ENCODE peak calls at places on chromosomes 4 and X, in seven cellular contexts. One of them, this sample, is unnamed.

GRCh38 chr4:1412376-1413220 is 6.4 kb upstream of the NKX1-1 start:
- DNase-seq in CD4-positive, alpha-beta memory T cell: no peak
- DNase-seq in suprapubic skin: no peak
- DNase-seq in effector memory CD4-positive, alpha-beta T cell: no peak
- DNase-seq in HCT116: no peak
- DNase-seq in MM.1S: no peak
- DNase-seq in IMR-90: no peak
- DNase-seq in this sample: no peak

GRCh38 chrX:47283015-47283771 is 50.4 kb downstream of the USP11 start:
- DNase-seq in CD4-positive, alpha-beta memory T cell: no peak
- DNase-seq in suprapubic skin: no peak
- DNase-seq in IMR-90: peak; percentile 65
- DNase-seq in MM.1S: no peak
- DNase-seq in effector memory CD4-positive, alpha-beta T cell: no peak
- DNase-seq in HCT116: no peak
- DNase-seq in this sample: no peak

GRCh38 chr4:74161676-74162450 is 3.9 kb downstream of the MTHFD2L start:
- DNase-seq in IMR-90: peak; percentile 11
- DNase-seq in HCT116: no peak
- DNase-seq in MM.1S: no peak
- DNase-seq in suprapubic skin: no peak
- DNase-seq in CD4-positive, alpha-beta memory T cell: no peak
- DNase-seq in effector memory CD4-positive, alpha-beta T cell: no peak
- DNase-seq in this sample: no peak

GRCh38 chr4:184330008-184330400 is 112.3 kb upstream of the ENPP6 start:
- DNase-seq in MM.1S: no peak
- DNase-seq in effector memory CD4-positive, alpha-beta T cell: no peak
- DNase-seq in IMR-90: peak; percentile 40
- DNase-seq in CD4-positive, alpha-beta memory T cell: no peak
- DNase-seq in suprapubic skin: no peak
- DNase-seq in HCT116: no peak
- DNase-seq in this sample: no peak

GRCh38 chr4:156496797-156497196 is 474.8 kb downstream of the PDGFC start:
- DNase-seq in MM.1S: no peak
- DNase-seq in IMR-90: peak; percentile 55
- DNase-seq in HCT116: no peak
- DNase-seq in effector memory CD4-positive, alpha-beta T cell: no peak
- DNase-seq in CD4-positive, alpha-beta memory T cell: no peak
- DNase-seq in suprapubic skin: no peak
- DNase-seq in this sample: no peak

GRCh38 chr4:36187723-36188333 is 56.5 kb downstream of the ARAP2 start:
- DNase-seq in effector memory CD4-positive, alpha-beta T cell: no peak
- DNase-seq in HCT116: peak; percentile 3
- DNase-seq in MM.1S: peak; percentile 23
- DNase-seq in CD4-positive, alpha-beta memory T cell: peak; percentile 14
- DNase-seq in suprapubic skin: no peak
- DNase-seq in IMR-90: peak; percentile 33
- DNase-seq in this sample: peak; percentile 4

GRCh38 chrX:69069086-69069445 is 96.2 kb downstream of the PJA1 start:
- DNase-seq in CD4-positive, alpha-beta memory T cell: no peak
- DNase-seq in IMR-90: no peak
- DNase-seq in MM.1S: no peak
- DNase-seq in suprapubic skin: peak; percentile 25
- DNase-seq in HCT116: no peak
- DNase-seq in effector memory CD4-positive, alpha-beta T cell: no peak
- DNase-seq in this sample: no peak

GRCh38 chrX:68079961-68080360 is 353.3 kb downstream of the OPHN1 start:
- DNase-seq in suprapubic skin: no peak
- DNase-seq in CD4-positive, alpha-beta memory T cell: no peak
- DNase-seq in MM.1S: no peak
- DNase-seq in effector memory CD4-positive, alpha-beta T cell: no peak
- DNase-seq in IMR-90: no peak
- DNase-seq in HCT116: no peak
- DNase-seq in this sample: no peak

GRCh38 chr4:25970691-25971427 is 56.8 kb downstream of the SMIM20 start:
- DNase-seq in MM.1S: no peak
- DNase-seq in effector memory CD4-positive, alpha-beta T cell: no peak
- DNase-seq in CD4-positive, alpha-beta memory T cell: no peak
- DNase-seq in suprapubic skin: no peak
- DNase-seq in IMR-90: no peak
- DNase-seq in HCT116: no peak
- DNase-seq in this sample: no peak

GRCh38 chr4:53055716-53056413 is 193.7 kb downstream of the RASL11B start:
- DNase-seq in MM.1S: no peak
- DNase-seq in suprapubic skin: no peak
- DNase-seq in effector memory CD4-positive, alpha-beta T cell: no peak
- DNase-seq in HCT116: no peak
- DNase-seq in IMR-90: no peak
- DNase-seq in CD4-positive, alpha-beta memory T cell: no peak
- DNase-seq in this sample: no peak

GRCh38 chrX:40006025-40007017 is 91.4 kb downstream of the BCOR start:
- DNase-seq in CD4-positive, alpha-beta memory T cell: no peak
- DNase-seq in effector memory CD4-positive, alpha-beta T cell: no peak
- DNase-seq in HCT116: no peak
- DNase-seq in suprapubic skin: peak; percentile 61
- DNase-seq in IMR-90: no peak
- DNase-seq in MM.1S: peak; percentile 18
- DNase-seq in this sample: no peak

GRCh38 chr4:117796677-117797076 is 237.6 kb upstream of the NDST3 start:
- DNase-seq in effector memory CD4-positive, alpha-beta T cell: no peak
- DNase-seq in MM.1S: no peak
- DNase-seq in suprapubic skin: no peak
- DNase-seq in HCT116: no peak
- DNase-seq in CD4-positive, alpha-beta memory T cell: no peak
- DNase-seq in IMR-90: no peak
- DNase-seq in this sample: no peak

GRCh38 chr4:100362363-100362762 is 155.5 kb downstream of the EMCN start:
- DNase-seq in CD4-positive, alpha-beta memory T cell: no peak
- DNase-seq in effector memory CD4-positive, alpha-beta T cell: no peak
- DNase-seq in HCT116: no peak
- DNase-seq in MM.1S: no peak
- DNase-seq in suprapubic skin: no peak
- DNase-seq in IMR-90: peak; percentile 73
- DNase-seq in this sample: no peak

GRCh38 chr4:73929285-73929684 is 52.5 kb downstream of the PF4 start:
- DNase-seq in IMR-90: no peak
- DNase-seq in HCT116: no peak
- DNase-seq in suprapubic skin: no peak
- DNase-seq in effector memory CD4-positive, alpha-beta T cell: no peak
- DNase-seq in MM.1S: no peak
- DNase-seq in CD4-positive, alpha-beta memory T cell: no peak
- DNase-seq in this sample: no peak

GRCh38 chr4:128358231-128358902 is 70.8 kb upstream of the PGRMC2 start:
- DNase-seq in effector memory CD4-positive, alpha-beta T cell: no peak
- DNase-seq in suprapubic skin: no peak
- DNase-seq in HCT116: no peak
- DNase-seq in IMR-90: peak; percentile 91
- DNase-seq in MM.1S: no peak
- DNase-seq in CD4-positive, alpha-beta memory T cell: no peak
- DNase-seq in this sample: no peak

GRCh38 chrX:119941336-119941735 is 2.2 kb downstream of the NKAP start:
- DNase-seq in effector memory CD4-positive, alpha-beta T cell: no peak
- DNase-seq in suprapubic skin: no peak
- DNase-seq in CD4-positive, alpha-beta memory T cell: no peak
- DNase-seq in HCT116: no peak
- DNase-seq in MM.1S: no peak
- DNase-seq in IMR-90: no peak
- DNase-seq in this sample: no peak

GRCh38 chrX:119945481-119945880 is 1.9 kb upstream of the NKAP start:
- DNase-seq in MM.1S: no peak
- DNase-seq in HCT116: no peak
- DNase-seq in effector memory CD4-positive, alpha-beta T cell: no peak
- DNase-seq in CD4-positive, alpha-beta memory T cell: no peak
- DNase-seq in suprapubic skin: no peak
- DNase-seq in IMR-90: no peak
- DNase-seq in this sample: no peak

GRCh38 chrX:119942173-119942819 is 1.3 kb downstream of the NKAP start:
- DNase-seq in suprapubic skin: no peak
- DNase-seq in HCT116: no peak
- DNase-seq in effector memory CD4-positive, alpha-beta T cell: no peak
- DNase-seq in MM.1S: no peak
- DNase-seq in IMR-90: no peak
- DNase-seq in CD4-positive, alpha-beta memory T cell: no peak
- DNase-seq in this sample: no peak

GRCh38 chrX:119943185-119943988 is at the start of gene NKAP:
- DNase-seq in CD4-positive, alpha-beta memory T cell: peak; percentile 82
- DNase-seq in effector memory CD4-positive, alpha-beta T cell: peak; percentile 67
- DNase-seq in suprapubic skin: peak; percentile 87
- DNase-seq in MM.1S: peak; percentile 91
- DNase-seq in IMR-90: peak; percentile 94
- DNase-seq in HCT116: peak; percentile 91
- DNase-seq in this sample: peak; percentile 87

DNA sequence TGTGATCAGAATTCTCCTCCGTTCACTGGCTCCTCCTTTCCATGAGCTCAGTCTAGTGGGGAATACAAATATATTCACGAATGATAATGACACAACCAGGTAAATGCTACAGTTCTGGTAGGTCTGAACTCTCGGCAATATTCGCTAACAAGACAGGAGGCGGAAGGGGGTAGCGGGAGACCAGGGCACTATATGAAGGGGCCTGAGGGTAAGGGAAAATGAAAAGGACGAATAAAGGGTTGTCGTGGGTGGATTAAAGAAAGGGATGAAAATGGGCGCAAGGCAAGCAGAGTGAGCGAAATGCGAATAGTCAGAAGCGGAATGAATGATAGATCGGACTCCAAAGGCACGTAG is 743 bp downstream of the NKAP start:
- DNase-seq in CD4-positive, alpha-beta memory T cell: no peak
- DNase-seq in suprapubic skin: no peak
- DNase-seq in IMR-90: peak; percentile 0
- DNase-seq in MM.1S: no peak
- DNase-seq in HCT116: no peak
- DNase-seq in effector memory CD4-positive, alpha-beta T cell: no peak
- DNase-seq in this sample: peak; percentile 13
- H3K27ac ChIP-seq in CD4-positive, alpha-beta memory T cell: peak overlapping the region; percentile 93
- H3K27ac ChIP-seq in suprapubic skin: peak overlapping the region; percentile 95
- H3K27ac ChIP-seq in IMR-90: peak overlapping the region; percentile 62
- H3K27ac ChIP-seq in MM.1S: peak overlapping the region; percentile 83
- H3K27ac ChIP-seq in HCT116: peak overlapping the region; percentile 88
- H3K27ac ChIP-seq in effector memory CD4-positive, alpha-beta T cell: peak overlapping the region; percentile 90
- H3K27ac ChIP-seq in this sample: peak overlapping the region; percentile 74

DNA sequence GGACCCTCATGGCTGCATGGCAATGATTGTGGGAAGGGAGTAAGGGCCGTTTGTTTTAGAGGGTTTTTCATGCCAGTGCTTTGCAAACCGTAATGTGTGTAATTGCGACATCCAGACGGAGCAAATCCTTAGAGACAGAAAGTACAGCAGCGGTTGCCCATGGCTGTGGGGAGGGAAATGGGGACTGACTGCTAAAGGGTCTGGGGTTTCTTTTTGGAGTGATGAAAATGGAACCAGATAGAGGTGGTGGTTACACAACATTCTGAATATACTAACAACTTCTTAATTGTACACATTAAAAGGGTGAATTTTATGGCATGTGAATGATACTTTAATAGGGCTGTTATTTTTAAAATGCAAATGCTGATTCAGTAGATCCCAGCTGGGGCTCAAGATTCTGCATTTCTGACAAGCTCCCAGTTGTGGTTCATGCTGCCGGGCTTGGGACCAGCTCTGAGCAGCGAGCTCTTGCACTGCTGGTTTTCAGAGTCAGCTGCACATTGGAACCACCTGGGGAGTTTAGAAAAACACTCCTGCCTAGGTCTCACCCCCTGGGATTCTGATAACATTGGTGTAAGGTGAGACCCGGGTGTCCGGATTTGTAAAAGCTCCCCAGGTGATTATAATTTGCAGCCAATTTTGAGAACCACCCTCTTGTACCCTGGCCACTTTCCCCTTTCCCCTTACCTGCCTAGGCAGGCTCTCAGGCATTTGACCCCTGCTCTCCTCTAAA is 47.7 kb downstream of the PRPS1 start:
- DNase-seq in suprapubic skin: no peak
- DNase-seq in MM.1S: peak; percentile 56
- DNase-seq in IMR-90: peak; percentile 35
- DNase-seq in HCT116: no peak
- DNase-seq in CD4-positive, alpha-beta memory T cell: peak; percentile 26
- DNase-seq in effector memory CD4-positive, alpha-beta T cell: no peak
- DNase-seq in this sample: peak; percentile 43
- H3K4me3 ChIP-seq in suprapubic skin: peak overlapping the region; percentile 56
- H3K4me3 ChIP-seq in MM.1S: peak overlapping the region; percentile 79
- H3K4me3 ChIP-seq in IMR-90: peak overlapping the region; percentile 42
- H3K4me3 ChIP-seq in HCT116: peak overlapping the region; percentile 61
- H3K4me3 ChIP-seq in CD4-positive, alpha-beta memory T cell: peak overlapping the region; percentile 77
- H3K4me3 ChIP-seq in effector memory CD4-positive, alpha-beta T cell: peak overlapping the region; percentile 44
- H3K4me3 ChIP-seq in this sample: peak overlapping the region; percentile 88

GRCh38 chr4:109816082-109816442 is 500 bp downstream of the GAR1 start:
- DNase-seq in IMR-90: no peak
- DNase-seq in MM.1S: peak; percentile 13
- DNase-seq in CD4-positive, alpha-beta memory T cell: peak; percentile 50
- DNase-seq in HCT116: no peak
- DNase-seq in effector memory CD4-positive, alpha-beta T cell: peak; percentile 34
- DNase-seq in suprapubic skin: peak; percentile 59
- DNase-seq in this sample: peak; percentile 30

GRCh38 chr4:109821186-109821585 is 5.6 kb downstream of the GAR1 start:
- DNase-seq in effector memory CD4-positive, alpha-beta T cell: no peak
- DNase-seq in CD4-positive, alpha-beta memory T cell: no peak
- DNase-seq in HCT116: no peak
- DNase-seq in suprapubic skin: no peak
- DNase-seq in IMR-90: no peak
- DNase-seq in MM.1S: no peak
- DNase-seq in this sample: no peak

GRCh38 chr4:109818268-109818667 is 2.7 kb downstream of the GAR1 start:
- DNase-seq in IMR-90: no peak
- DNase-seq in MM.1S: no peak
- DNase-seq in suprapubic skin: no peak
- DNase-seq in effector memory CD4-positive, alpha-beta T cell: no peak
- DNase-seq in HCT116: no peak
- DNase-seq in CD4-positive, alpha-beta memory T cell: no peak
- DNase-seq in this sample: no peak

GRCh38 chr4:109816894-109817293 is 1.3 kb downstream of the GAR1 start:
- DNase-seq in HCT116: no peak
- DNase-seq in effector memory CD4-positive, alpha-beta T cell: no peak
- DNase-seq in CD4-positive, alpha-beta memory T cell: no peak
- DNase-seq in IMR-90: no peak
- DNase-seq in MM.1S: no peak
- DNase-seq in suprapubic skin: no peak
- DNase-seq in this sample: no peak

DNA sequence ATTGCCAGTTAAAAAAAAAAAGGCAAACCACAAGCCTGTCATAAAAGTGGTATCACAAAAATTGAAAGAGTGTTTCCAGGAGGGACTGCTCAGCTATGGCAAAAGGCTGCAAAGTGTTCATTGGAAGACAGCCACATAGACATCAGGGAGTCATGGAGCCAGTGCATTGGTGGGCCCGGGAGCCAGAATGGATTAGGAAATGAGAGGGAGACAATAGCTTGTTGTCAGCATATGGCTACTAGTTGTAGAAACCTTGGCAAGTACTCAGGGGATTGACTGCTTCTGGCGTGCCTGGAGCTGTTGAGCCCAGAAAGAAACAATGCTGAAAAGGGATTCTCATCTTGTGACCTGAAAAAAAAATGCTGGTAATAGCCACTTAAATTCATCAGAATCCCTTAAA is 5.0 kb downstream of the GAR1 start:
- DNase-seq in effector memory CD4-positive, alpha-beta T cell: no peak
- DNase-seq in MM.1S: no peak
- DNase-seq in HCT116: no peak
- DNase-seq in IMR-90: no peak
- DNase-seq in suprapubic skin: no peak
- DNase-seq in CD4-positive, alpha-beta memory T cell: no peak
- DNase-seq in this sample: no peak
- H3K27ac ChIP-seq in effector memory CD4-positive, alpha-beta T cell: no peak overlapping the region
- H3K27ac ChIP-seq in MM.1S: no peak overlapping the region
- H3K27ac ChIP-seq in HCT116: no peak overlapping the region
- H3K27ac ChIP-seq in IMR-90: no peak overlapping the region
- H3K27ac ChIP-seq in suprapubic skin: no peak overlapping the region
- H3K27ac ChIP-seq in CD4-positive, alpha-beta memory T cell: no peak overlapping the region
- H3K27ac ChIP-seq in this sample: no peak overlapping the region

GRCh38 chr4:48127882-48128394 is 6.1 kb downstream of the TXK start:
- DNase-seq in HCT116: peak; percentile 72
- DNase-seq in effector memory CD4-positive, alpha-beta T cell: peak; percentile 40
- DNase-seq in IMR-90: peak; percentile 94
- DNase-seq in suprapubic skin: no peak
- DNase-seq in MM.1S: peak; percentile 94
- DNase-seq in CD4-positive, alpha-beta memory T cell: peak; percentile 64
- DNase-seq in this sample: peak; percentile 65
- H3K4me3 ChIP-seq in HCT116: no peak overlapping the region
- H3K4me3 ChIP-seq in effector memory CD4-positive, alpha-beta T cell: peak overlapping the region; percentile 11
- H3K4me3 ChIP-seq in IMR-90: no peak overlapping the region
- H3K4me3 ChIP-seq in suprapubic skin: peak overlapping the region; percentile 37
- H3K4me3 ChIP-seq in MM.1S: no peak overlapping the region
- H3K4me3 ChIP-seq in CD4-positive, alpha-beta memory T cell: peak overlapping the region; percentile 41
- H3K4me3 ChIP-seq in this sample: no peak overlapping the region

This sample was measured in OCI-LY7.